ENCODE peak calls at places on chromosomes 1 and 21, in seven cellular contexts. H is lower leg skin, L is LNCaP clone FGC, G is mucosa of descending colon, C is mammary epithelial cell, E is foreskin fibroblast, U is heart right ventricle. N is an unnamed sample.
A peak's percentile ranks its signal among the peaks of the same experiment; 100 is the strongest.

GRCh38 chr1:46822248-46822826 is 23.5 kb downstream of the CYP4B1 start:
- DNase-seq in H (peak; percentile 75), L (no peak), G (no peak), C (no peak), E (no peak), U (no peak), N (no peak)

GRCh38 chr1:166952002-166952746 is 23.2 kb downstream of the ILDR2 start:
- DNase-seq in H (no peak), L (peak; percentile 82), G (peak; percentile 17), C (peak; percentile 79), E (no peak), U (peak; percentile 46), N (peak; percentile 46)

GRCh38 chr21:43771698-43772367 is 4.3 kb downstream of the CSTB start:
- DNase-seq in H (no peak), L (no peak), G (no peak), C (no peak), E (no peak), U (no peak), N (peak; percentile 49)

GRCh38 chr21:29382029-29382654 is 83.4 kb downstream of the BACH1 start:
- DNase-seq in H (no peak), L (peak; percentile 23), G (no peak), C (peak; percentile 65), E (peak; percentile 56), U (no peak), N (peak; percentile 81)

GRCh38 chr1:201741763-201742342 is 87.1 kb upstream of the IPO9 start:
- DNase-seq in H (no peak), L (no peak), G (no peak), C (peak; percentile 74), E (no peak), U (no peak), N (peak; percentile 78)

GRCh38 chr1:213984387-213985180 is 3.2 kb upstream of the PROX1 start:
- DNase-seq in H (no peak), L (no peak), G (no peak), C (no peak), E (no peak), U (no peak), N (no peak)

GRCh38 chr1:51072040-51072439 is 30.0 kb upstream of the C1orf185 start:
- DNase-seq in H (no peak), L (no peak), G (peak; percentile 23), C (no peak), E (no peak), U (no peak), N (peak; percentile 60)

GRCh38 chr1:47732489-47732888 is 264.7 kb downstream of the TRABD2B start:
- DNase-seq in H (no peak), L (no peak), G (no peak), C (peak; percentile 74), E (no peak), U (no peak), N (no peak)

GRCh38 chr1:76870037-76870436 is 2.8 kb downstream of the ST6GALNAC5 start:
- DNase-seq in H (no peak), L (no peak), G (no peak), C (no peak), E (no peak), U (no peak), N (no peak)

GRCh38 chr1:228985661-228986060 is 250.4 kb downstream of the RHOU start:
- DNase-seq in H (peak; percentile 17), L (no peak), G (no peak), C (no peak), E (no peak), U (no peak), N (no peak)

GRCh38 chr1:22841142-22841541 is 130.5 kb downstream of the EPHB2 start:
- DNase-seq in H (no peak), L (no peak), G (no peak), C (no peak), E (no peak), U (no peak), N (no peak)

GRCh38 chr1:8822383-8823294 is 5.2 kb upstream of the RERE start:
- DNase-seq in H (peak; percentile 79), L (peak; percentile 50), G (peak; percentile 37), C (peak; percentile 84), E (peak; percentile 97), U (peak; percentile 51), N (peak; percentile 63)

GRCh38 chr1:160007577-160008200 is 24.1 kb downstream of the PIGM start:
- DNase-seq in H (no peak), L (no peak), G (no peak), C (no peak), E (peak; percentile 61), U (no peak), N (peak; percentile 42)

GRCh38 chr1:171661076-171661650 is 8.7 kb upstream of the MYOC start:
- DNase-seq in H (no peak), L (no peak), G (no peak), C (peak; percentile 21), E (no peak), U (no peak), N (peak; percentile 54)

GRCh38 chr1:53946252-53947171 is at the start of gene LRRC42:
- DNase-seq in H (no peak), L (no peak), G (no peak), C (no peak), E (no peak), U (no peak), N (no peak)
- TF ChIP-seq CTCF in H (no peak), L (peak; percentile 46), G (no peak), C (no peak), E (no peak), U (peak; percentile 41), N (peak; percentile 15)

DNA sequence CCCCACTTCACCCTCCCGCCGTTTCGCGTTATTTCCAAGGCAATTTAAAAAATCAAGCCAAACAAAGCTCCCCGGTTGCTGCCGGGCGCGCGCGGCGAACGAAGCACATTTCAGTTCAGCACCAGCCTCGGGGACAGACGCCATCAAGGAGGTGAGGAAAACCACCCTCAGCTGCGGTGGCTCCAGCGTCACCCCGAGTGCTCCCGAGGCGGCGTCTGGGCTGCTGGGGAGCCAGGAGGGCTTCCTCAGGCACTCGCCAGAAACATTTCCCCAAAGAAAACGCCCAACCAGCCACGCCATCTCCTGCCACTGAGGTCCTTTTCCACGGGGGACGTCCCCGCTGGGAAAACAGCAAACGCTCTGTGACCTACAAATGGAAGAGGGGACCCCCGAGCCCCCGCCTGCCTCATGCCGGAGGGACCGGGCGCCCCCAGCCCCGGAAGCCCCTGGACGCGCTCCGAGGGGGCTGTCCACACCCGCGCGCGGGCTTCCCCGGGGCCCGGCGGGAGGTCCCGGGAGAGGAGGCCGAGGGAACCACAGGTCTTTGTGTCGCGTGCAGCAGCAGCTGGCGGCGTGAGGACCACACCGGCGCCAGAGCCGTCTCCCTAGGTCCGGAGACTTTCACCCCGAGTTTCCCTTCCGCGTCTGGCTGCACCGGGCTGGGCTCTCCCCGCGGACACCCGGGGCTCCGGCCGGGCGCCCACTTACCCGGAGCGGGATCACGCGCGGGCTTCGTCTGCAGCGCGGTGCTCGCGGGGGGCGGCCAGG is 446 bp downstream of the GNG4 start:
- DNase-seq in H (peak; percentile 89), L (peak; percentile 8), G (peak; percentile 72), C (peak; percentile 52), E (peak; percentile 83), U (peak; percentile 46), N (peak; percentile 71)
- TF ChIP-seq CTCF in H (no peak), L (no peak), G (no peak), C (no peak), E (no peak), U (no peak), N (no peak)

DNA sequence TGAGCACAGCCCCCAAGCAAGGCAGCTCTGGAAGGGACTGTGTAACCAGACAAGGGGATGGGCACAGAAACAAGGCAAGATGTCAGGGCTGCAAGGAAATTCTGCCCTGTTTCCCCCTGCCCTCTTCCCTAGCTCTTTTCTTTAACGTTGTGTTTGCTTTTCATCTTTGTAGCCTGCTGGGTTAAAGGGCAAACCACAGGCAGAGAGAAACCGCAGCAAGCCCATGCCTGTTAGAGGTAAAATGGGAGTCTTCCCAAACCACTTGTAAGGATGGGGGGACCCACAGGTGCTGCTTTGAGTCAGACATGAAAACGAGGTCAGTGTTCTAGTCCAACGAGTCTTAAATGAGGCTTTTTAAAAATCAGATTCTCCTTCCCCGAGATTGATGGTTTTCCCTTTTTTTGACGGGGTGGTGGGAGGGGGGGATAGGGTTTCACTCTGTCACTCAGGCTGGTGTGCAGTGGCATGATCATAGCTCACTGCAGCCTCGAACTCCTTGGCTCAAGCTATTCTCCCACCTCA is 13.3 kb downstream of the TGFBR3 start:
- DNase-seq in H (no peak), L (no peak), G (no peak), C (peak; percentile 84), E (no peak), U (no peak), N (peak; percentile 73)
- TF ChIP-seq CTCF in H (no peak), L (no peak), G (no peak), C (no peak), E (no peak), U (no peak), N (no peak)

GRCh38 chr1:91018006-91018405 is 3.8 kb downstream of the ZNF644 start:
- DNase-seq in H (no peak), L (no peak), G (no peak), C (no peak), E (peak; percentile 38), U (no peak), N (peak; percentile 34)
- TF ChIP-seq CTCF in H (no peak), L (peak; percentile 43), G (peak; percentile 15), C (peak; percentile 27), E (peak; percentile 24), U (peak; percentile 51), N (peak; percentile 44)

N was measured in epithelial cell of esophagus.